ENCODE peak calls at places on chromosomes 4 and X, in six cellular contexts. I is activated naive CD4-positive, alpha-beta T cell treated with anti-CD3 and anti-CD28 coated beads, Interleukin-2, amount 50 U/mL, for 72 hours; Q is heart left ventricle; G is omental fat pad; F is IMR-90; L is stimulated activated CD4-positive, alpha-beta T cell treated with anti-CD3 and anti-CD28 coated beads, Interleukin-15, amount 100 ng/mL, for 1 hour. Z is an unnamed sample.

GRCh38 chr4:56804551-56804950 is 16.9 kb downstream of the SPINK2 start:
- DNase-seq in I (no peak), Q (no peak), G (no peak), F (peak), L (no peak), Z (no peak)

GRCh38 chr4:106369456-106370060 is 980 bp upstream of the GIMD1 start:
- DNase-seq in I (no peak), Q (no peak), G (no peak), F (peak), L (no peak), Z (no peak)

GRCh38 chr4:4394644-4395043 is 7.7 kb downstream of the NSG1 start:
- DNase-seq in I (no peak), Q (no peak), G (no peak), F (peak), L (no peak), Z (no peak)

GRCh38 chrX:133440081-133440796 is 24.9 kb upstream of the GPC4 start:
- DNase-seq in I (no peak), Q (no peak), G (no peak), F (no peak), L (no peak), Z (no peak)

GRCh38 chrX:19627081-19627480 is 111.8 kb upstream of the MAP3K15 start:
- DNase-seq in I (no peak), Q (no peak), G (no peak), F (no peak), L (no peak), Z (no peak)

GRCh38 chr4:99921174-99921573 is 25.2 kb downstream of the DNAJB14 start:
- DNase-seq in I (no peak), Q (no peak), G (no peak), F (no peak), L (no peak), Z (no peak)

GRCh38 chr4:30620711-30621110 is 99.5 kb upstream of the PCDH7 start:
- DNase-seq in I (no peak), Q (no peak), G (no peak), F (no peak), L (no peak), Z (no peak)

GRCh38 chrX:46673596-46673995 is 85.3 kb downstream of the SLC9A7 start:
- DNase-seq in I (no peak), Q (no peak), G (no peak), F (no peak), L (no peak), Z (no peak)

GRCh38 chrX:129759576-129760061 is 20.1 kb upstream of the SASH3 start:
- DNase-seq in I (peak), Q (no peak), G (no peak), F (peak), L (no peak), Z (no peak)

GRCh38 chr4:153019906-153020305 is 83.8 kb downstream of the FHDC1 start:
- DNase-seq in I (no peak), Q (no peak), G (no peak), F (no peak), L (no peak), Z (no peak)

GRCh38 chr4:6701371-6701770 is 7.7 kb downstream of the S100P start:
- DNase-seq in I (no peak), Q (no peak), G (no peak), F (no peak), L (no peak), Z (no peak)

GRCh38 chr4:25330905-25331816 is 18.6 kb downstream of the ZCCHC4 start:
- DNase-seq in I (no peak), Q (no peak), G (no peak), F (no peak), L (no peak), Z (no peak)

GRCh38 chrX:15468036-15468435 is 25.1 kb downstream of the PIR start:
- DNase-seq in I (no peak), Q (no peak), G (no peak), F (peak), L (no peak), Z (peak)

GRCh38 chr4:107916623-107917022 is 14.7 kb upstream of the CYP2U1 start:
- DNase-seq in I (no peak), Q (no peak), G (no peak), F (no peak), L (no peak), Z (no peak)

GRCh38 chrX:1442016-1442665 is 10.6 kb downstream of the ASMTL start:
- DNase-seq in I (peak), Q (peak), G (no peak), F (no peak), L (no peak), Z (no peak)

GRCh38 chr4:128635939-128636551 is 173.5 kb upstream of the JADE1 start:
- DNase-seq in I (no peak), Q (no peak), G (no peak), F (no peak), L (no peak), Z (no peak)

GRCh38 chr4:70943115-70943514 is 40.9 kb downstream of the MOB1B start:
- DNase-seq in I (no peak), Q (no peak), G (no peak), F (no peak), L (no peak), Z (no peak)

GRCh38 chr4:77127837-77128621 is 29.0 kb upstream of the CCNG2 start:
- DNase-seq in I (no peak), Q (no peak), G (no peak), F (no peak), L (no peak), Z (no peak)

GRCh38 chrX:150730719-150731118 is 37.5 kb downstream of the MTMR1 start:
- DNase-seq in I (no peak), Q (no peak), G (no peak), F (peak), L (no peak), Z (no peak)

GRCh38 chr4:78534286-78534955 is 17.1 kb upstream of the ANXA3 start:
- DNase-seq in I (no peak), Q (no peak), G (no peak), F (peak), L (no peak), Z (no peak)

GRCh38 chr4:139913398-139913990 is 240.5 kb downstream of the MAML3 start:
- DNase-seq in I (no peak), Q (no peak), G (no peak), F (peak), L (no peak), Z (no peak)

GRCh38 chr4:27524224-27524623 is 663.6 kb downstream of the STIM2 start:
- DNase-seq in I (no peak), Q (no peak), G (no peak), F (no peak), L (no peak), Z (no peak)

GRCh38 chrX:150837845-150838244 is 60.6 kb downstream of the CD99L2 start:
- DNase-seq in I (no peak), Q (no peak), G (no peak), F (no peak), L (no peak), Z (no peak)

GRCh38 chr4:38837849-38838248 is 18.8 kb downstream of the TLR6 start:
- DNase-seq in I (no peak), Q (no peak), G (no peak), F (peak), L (no peak), Z (no peak)

Z was measured in thoracic aorta.